ENCODE peak calls at places on chromosomes 7 and 10, in ten cellular contexts. Z is fibroblast of the aortic adventitia, B is DND-41, E is cardiac fibroblast, M is astrocyte of the spinal cord, A is ovary, H is RWPE2, K is heart left ventricle, T is AG04450, Q is HL-60. I is an unnamed sample.

GRCh38 chr7:17370901-17371550 is 72.6 kb downstream of the AHR start:
- DNase-seq in K (no peak), B (no peak), T (no peak), Z (peak; percentile 26), A (peak; percentile 30), Q (no peak), M (peak; percentile 65), H (no peak), E (peak; percentile 24), I (peak; percentile 30)

GRCh38 chr10:3213758-3214545 is 41.4 kb upstream of the PITRM1 start:
- DNase-seq in E (no peak), H (no peak), Q (no peak), A (no peak), T (no peak), B (no peak), K (no peak), M (no peak), Z (no peak), I (no peak)

GRCh38 chr10:97228775-97229157 is 43.0 kb upstream of the SLIT1 start:
- DNase-seq in E (no peak), Q (no peak), T (no peak), M (no peak), A (no peak), Z (no peak), B (no peak), H (no peak), K (no peak), I (no peak)

GRCh38 chr10:97571622-97572021 is 957 bp upstream of the ANKRD2 start:
- DNase-seq in H (peak; percentile 93), A (no peak), Q (no peak), T (no peak), B (no peak), Z (no peak), K (no peak), M (no peak), E (no peak), I (no peak)

GRCh38 chr10:70843776-70844489 is 28.2 kb downstream of the SGPL1 start:
- DNase-seq in Q (no peak), B (no peak), T (no peak), E (no peak), Z (no peak), A (no peak), K (no peak), H (no peak), M (no peak), I (no peak)

GRCh38 chr7:76232698-76233097 is 31.0 kb downstream of the SRRM3 start:
- DNase-seq in H (no peak), Z (no peak), B (no peak), M (no peak), Q (no peak), T (no peak), K (no peak), E (no peak), A (no peak), I (no peak)

GRCh38 chr7:98165827-98166667 is 45.2 kb upstream of the BHLHA15 start:
- DNase-seq in B (peak; percentile 57), T (no peak), H (no peak), E (peak; percentile 44), Q (peak; percentile 51), A (peak; percentile 53), M (peak; percentile 10), Z (peak; percentile 17), K (peak; percentile 45), I (peak; percentile 46)

GRCh38 chr7:149724661-149725425 is 48.5 kb downstream of the ZNF467 start:
- DNase-seq in K (no peak), B (no peak), Z (no peak), Q (no peak), H (no peak), T (no peak), E (no peak), M (no peak), A (no peak), I (no peak)

GRCh38 chr10:86673827-86674581 is 5.7 kb downstream of the LDB3 start:
- DNase-seq in Q (no peak), T (no peak), Z (no peak), K (peak; percentile 53), A (no peak), M (no peak), E (no peak), H (no peak), B (no peak), I (no peak)

GRCh38 chr7:123372368-123372767 is 162.0 kb downstream of the IQUB start:
- DNase-seq in Q (no peak), M (no peak), B (no peak), K (no peak), E (peak; percentile 55), T (no peak), H (no peak), Z (no peak), A (no peak), I (peak; percentile 40)

GRCh38 chr10:92219516-92219915 is 71.4 kb downstream of the CPEB3 start:
- DNase-seq in K (no peak), B (no peak), Z (no peak), Q (no peak), E (no peak), H (no peak), M (no peak), A (no peak), T (no peak), I (no peak)

GRCh38 chr10:27525819-27526218 is 21.7 kb downstream of the RAB18 start:
- DNase-seq in H (no peak), M (peak; percentile 19), K (no peak), B (no peak), E (peak; percentile 80), Q (no peak), T (no peak), Z (peak; percentile 76), A (no peak), I (peak; percentile 80)

GRCh38 chr10:124003070-124003419 is 90.4 kb downstream of the CHST15 start:
- DNase-seq in B (peak; percentile 2), Q (no peak), Z (no peak), T (no peak), H (no peak), A (peak; percentile 15), K (no peak), E (no peak), M (no peak), I (no peak)

GRCh38 chr7:140260767-140261486 is 84.1 kb upstream of the KDM7A start:
- DNase-seq in A (no peak), H (no peak), Z (no peak), Q (no peak), M (no peak), E (no peak), K (no peak), T (no peak), B (no peak), I (no peak)

GRCh38 chr10:69636626-69637550 is 6.8 kb downstream of the FAM241B start:
- DNase-seq in H (no peak), B (no peak), T (no peak), K (peak; percentile 17), Q (peak; percentile 18), E (no peak), A (no peak), Z (no peak), M (no peak), I (peak; percentile 10)

GRCh38 chr7:77428777-77429231 is 12.7 kb upstream of the GSAP start:
- DNase-seq in T (no peak), Q (peak; percentile 52), E (peak; percentile 50), K (no peak), M (no peak), A (no peak), Z (no peak), B (no peak), H (no peak), I (no peak)

GRCh38 chr10:71279590-71280170 is 39.4 kb upstream of the SLC29A3 start:
- DNase-seq in Z (no peak), E (no peak), T (no peak), Q (no peak), A (no peak), H (no peak), M (no peak), K (no peak), B (no peak), I (no peak)

GRCh38 chr7:68147621-68148238 is 1151.1 kb downstream of the TYW1 start:
- DNase-seq in H (no peak), M (no peak), T (no peak), K (no peak), E (no peak), Q (no peak), Z (no peak), A (no peak), B (no peak), I (no peak)

GRCh38 chr7:43037531-43037930 is 74.9 kb upstream of the HECW1 start:
- DNase-seq in T (no peak), K (no peak), Z (no peak), M (no peak), H (no peak), Q (no peak), B (no peak), E (no peak), A (no peak), I (no peak)
- H3K4me3 ChIP-seq in T (no peak overlapping the region), K (no peak overlapping the region), Z (no peak overlapping the region), M (no peak overlapping the region), H (no peak overlapping the region), Q (no peak overlapping the region), B (no peak overlapping the region), E (no peak overlapping the region), A (no peak overlapping the region), I (no peak overlapping the region)

GRCh38 chr10:77911535-77912123 is 14.9 kb downstream of the DLG5 start:
- DNase-seq in T (no peak), E (peak; percentile 66), M (no peak), Q (no peak), H (no peak), Z (no peak), K (no peak), B (no peak), A (no peak), I (peak; percentile 47)
- TF ChIP-seq CTCF in T (peak; percentile 8), E (no peak), M (no peak), Q (no peak), H (no peak), Z (no peak), K (no peak), B (no peak), A (no peak), I (no peak)

GRCh38 chr10:101311440-101312067 is 42.4 kb upstream of the BTRC start:
- DNase-seq in K (no peak), Z (no peak), B (no peak), E (peak; percentile 13), Q (no peak), A (peak; percentile 26), M (no peak), T (no peak), H (no peak), I (no peak)
- H3K4me3 ChIP-seq in K (peak overlapping the region; percentile 52), Z (no peak overlapping the region), B (no peak overlapping the region), E (no peak overlapping the region), Q (no peak overlapping the region), A (no peak overlapping the region), M (no peak overlapping the region), T (no peak overlapping the region), H (no peak overlapping the region), I (no peak overlapping the region)

DNA sequence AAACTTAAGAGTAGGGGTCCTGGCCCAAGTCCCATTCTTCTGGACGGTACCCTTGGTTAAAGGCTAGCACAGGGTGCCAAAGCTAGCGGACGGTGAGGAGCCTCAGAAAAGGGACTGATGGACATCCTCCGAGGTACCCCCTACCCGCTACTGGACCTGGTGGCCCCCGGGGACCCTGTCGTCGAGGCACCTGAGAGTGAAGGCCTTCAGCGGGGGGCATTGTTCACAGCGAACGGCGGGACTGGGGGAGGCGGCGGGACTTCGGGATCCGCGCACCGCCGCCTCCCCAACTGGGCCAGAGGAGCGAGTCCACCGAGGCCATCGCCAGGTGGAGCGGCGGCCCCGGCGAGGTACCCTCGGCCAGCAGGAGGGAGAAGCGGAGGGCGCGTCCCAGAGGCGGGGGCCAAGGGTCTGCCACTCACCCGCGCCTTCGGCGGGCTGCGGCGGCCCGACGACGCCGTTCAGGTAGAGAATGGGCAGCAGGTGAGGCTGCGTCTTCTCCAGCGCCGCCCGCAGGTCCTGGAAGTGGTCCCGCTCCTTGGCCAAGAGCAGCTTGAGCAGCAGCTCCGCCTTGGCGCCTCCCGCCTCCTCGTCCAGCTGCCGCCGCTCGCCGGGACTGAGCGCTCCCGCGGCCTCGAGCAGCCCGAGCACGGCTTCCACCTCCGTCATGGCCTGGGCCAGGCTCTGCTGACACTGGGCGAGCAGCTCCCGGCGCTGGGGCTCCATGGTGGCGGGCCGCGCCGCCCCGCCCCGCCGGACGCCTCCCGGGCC is 575 bp downstream of the DLG5 start:
- DNase-seq in Q (peak; percentile 23), Z (no peak), A (peak; percentile 73), B (peak; percentile 49), T (no peak), H (no peak), M (peak; percentile 22), K (peak; percentile 40), E (peak; percentile 37), I (peak; percentile 32)
- TF ChIP-seq CTCF in Q (no peak), Z (no peak), A (no peak), B (peak; percentile 24), T (no peak), H (peak; percentile 26), M (peak; percentile 1), K (no peak), E (no peak), I (no peak)

I was measured in fibroblast of pulmonary artery.